ENCODE peak calls at places on chromosome 9, in eight cellular contexts. One of them, this sample, is unnamed.

GRCh38 chr9:117075636-117076035 is 339.2 kb downstream of the ASTN2 start:
- DNase-seq in stimulated activated CD8-positive, alpha-beta memory T cell treated with anti-CD3 and anti-CD28 coated beads, Interleukin-7, amount 100 ng/mL, for 1 hour: no peak
- DNase-seq in effector memory CD8-positive, alpha-beta T cell: no peak
- DNase-seq in activated CD4-positive, alpha-beta T cell treated with anti-CD3 and anti-CD28 coated beads, Interleukin-2, amount 50 U/mL, for 1 hour: no peak
- DNase-seq in RWPE1: no peak
- DNase-seq in head of caudate nucleus: no peak
- DNase-seq in NCI-H1105: no peak
- DNase-seq in NCI-H69: no peak
- DNase-seq in this sample: no peak

GRCh38 chr9:129520981-129521380 is 99.9 kb downstream of the C9orf50 start:
- DNase-seq in stimulated activated CD8-positive, alpha-beta memory T cell treated with anti-CD3 and anti-CD28 coated beads, Interleukin-7, amount 100 ng/mL, for 1 hour: no peak
- DNase-seq in effector memory CD8-positive, alpha-beta T cell: no peak
- DNase-seq in activated CD4-positive, alpha-beta T cell treated with anti-CD3 and anti-CD28 coated beads, Interleukin-2, amount 50 U/mL, for 1 hour: no peak
- DNase-seq in RWPE1: no peak
- DNase-seq in head of caudate nucleus: no peak
- DNase-seq in NCI-H1105: no peak
- DNase-seq in NCI-H69: no peak
- DNase-seq in this sample: no peak

GRCh38 chr9:13899924-13900323 is 414.0 kb downstream of the NFIB start:
- DNase-seq in stimulated activated CD8-positive, alpha-beta memory T cell treated with anti-CD3 and anti-CD28 coated beads, Interleukin-7, amount 100 ng/mL, for 1 hour: no peak
- DNase-seq in effector memory CD8-positive, alpha-beta T cell: no peak
- DNase-seq in activated CD4-positive, alpha-beta T cell treated with anti-CD3 and anti-CD28 coated beads, Interleukin-2, amount 50 U/mL, for 1 hour: no peak
- DNase-seq in RWPE1: no peak
- DNase-seq in head of caudate nucleus: no peak
- DNase-seq in NCI-H1105: no peak
- DNase-seq in NCI-H69: no peak
- DNase-seq in this sample: no peak

GRCh38 chr9:115014438-115014837 is 84.0 kb upstream of the TNFSF8 start:
- DNase-seq in stimulated activated CD8-positive, alpha-beta memory T cell treated with anti-CD3 and anti-CD28 coated beads, Interleukin-7, amount 100 ng/mL, for 1 hour: no peak
- DNase-seq in effector memory CD8-positive, alpha-beta T cell: no peak
- DNase-seq in activated CD4-positive, alpha-beta T cell treated with anti-CD3 and anti-CD28 coated beads, Interleukin-2, amount 50 U/mL, for 1 hour: no peak
- DNase-seq in RWPE1: no peak
- DNase-seq in head of caudate nucleus: no peak
- DNase-seq in NCI-H1105: no peak
- DNase-seq in NCI-H69: no peak
- DNase-seq in this sample: no peak

GRCh38 chr9:114078021-114078780 is at the start of gene AMBP:
- DNase-seq in stimulated activated CD8-positive, alpha-beta memory T cell treated with anti-CD3 and anti-CD28 coated beads, Interleukin-7, amount 100 ng/mL, for 1 hour: no peak
- DNase-seq in effector memory CD8-positive, alpha-beta T cell: no peak
- DNase-seq in activated CD4-positive, alpha-beta T cell treated with anti-CD3 and anti-CD28 coated beads, Interleukin-2, amount 50 U/mL, for 1 hour: no peak
- DNase-seq in RWPE1: no peak
- DNase-seq in head of caudate nucleus: no peak
- DNase-seq in NCI-H1105: peak; percentile 18
- DNase-seq in NCI-H69: peak; percentile 18
- DNase-seq in this sample: no peak

GRCh38 chr9:95499847-95500246 is 16.9 kb downstream of the PTCH1 start:
- DNase-seq in stimulated activated CD8-positive, alpha-beta memory T cell treated with anti-CD3 and anti-CD28 coated beads, Interleukin-7, amount 100 ng/mL, for 1 hour: no peak
- DNase-seq in effector memory CD8-positive, alpha-beta T cell: no peak
- DNase-seq in activated CD4-positive, alpha-beta T cell treated with anti-CD3 and anti-CD28 coated beads, Interleukin-2, amount 50 U/mL, for 1 hour: no peak
- DNase-seq in RWPE1: no peak
- DNase-seq in head of caudate nucleus: no peak
- DNase-seq in NCI-H1105: no peak
- DNase-seq in NCI-H69: peak; percentile 54
- DNase-seq in this sample: no peak

GRCh38 chr9:116733010-116733641 is 46.0 kb downstream of the TRIM32 start:
- DNase-seq in stimulated activated CD8-positive, alpha-beta memory T cell treated with anti-CD3 and anti-CD28 coated beads, Interleukin-7, amount 100 ng/mL, for 1 hour: no peak
- DNase-seq in effector memory CD8-positive, alpha-beta T cell: no peak
- DNase-seq in activated CD4-positive, alpha-beta T cell treated with anti-CD3 and anti-CD28 coated beads, Interleukin-2, amount 50 U/mL, for 1 hour: no peak
- DNase-seq in RWPE1: no peak
- DNase-seq in head of caudate nucleus: no peak
- DNase-seq in NCI-H1105: no peak
- DNase-seq in NCI-H69: no peak
- DNase-seq in this sample: no peak

GRCh38 chr9:6996061-6996854 is 238.5 kb downstream of the KDM4C start:
- DNase-seq in stimulated activated CD8-positive, alpha-beta memory T cell treated with anti-CD3 and anti-CD28 coated beads, Interleukin-7, amount 100 ng/mL, for 1 hour: no peak
- DNase-seq in effector memory CD8-positive, alpha-beta T cell: no peak
- DNase-seq in activated CD4-positive, alpha-beta T cell treated with anti-CD3 and anti-CD28 coated beads, Interleukin-2, amount 50 U/mL, for 1 hour: no peak
- DNase-seq in RWPE1: no peak
- DNase-seq in head of caudate nucleus: no peak
- DNase-seq in NCI-H1105: no peak
- DNase-seq in NCI-H69: no peak
- DNase-seq in this sample: no peak

GRCh38 chr9:127667906-127668305 is 38.9 kb upstream of the CFAP157 start:
- DNase-seq in stimulated activated CD8-positive, alpha-beta memory T cell treated with anti-CD3 and anti-CD28 coated beads, Interleukin-7, amount 100 ng/mL, for 1 hour: no peak
- DNase-seq in effector memory CD8-positive, alpha-beta T cell: no peak
- DNase-seq in activated CD4-positive, alpha-beta T cell treated with anti-CD3 and anti-CD28 coated beads, Interleukin-2, amount 50 U/mL, for 1 hour: no peak
- DNase-seq in RWPE1: no peak
- DNase-seq in head of caudate nucleus: no peak
- DNase-seq in NCI-H1105: no peak
- DNase-seq in NCI-H69: no peak
- DNase-seq in this sample: no peak

This sample was measured in A673.